ENCODE peak calls at places on chromosomes 12 and 14, in five cellular contexts. L is IMR-90, P is heart left ventricle, J is PC-9, W is psoas muscle. A is an unnamed sample. For H3K4me1, the result is how much of the 10 kb centered on the place peaks cover.

GRCh38 chr14:66010695-66011094 is 475.5 kb upstream of the CCDC196 start:
- DNase-seq in L (no peak), P (no peak), J (no peak), W (no peak), A (no peak)

GRCh38 chr12:94114166-94114565 is 34.2 kb upstream of the PLXNC1 start:
- DNase-seq in L (no peak), P (no peak), J (no peak), W (no peak), A (no peak)

GRCh38 chr12:125633686-125634085 is 568.5 kb downstream of the AACS start:
- DNase-seq in L (no peak), P (no peak), J (no peak), W (no peak), A (no peak)

GRCh38 chr12:58346032-58346632 is 404.8 kb downstream of the ATP23 start:
- DNase-seq in L (peak), P (no peak), J (no peak), W (no peak), A (no peak)

GRCh38 chr14:88195676-88196075 is 127.4 kb downstream of the KCNK10 start:
- DNase-seq in L (no peak), P (no peak), J (no peak), W (no peak), A (no peak)

GRCh38 chr12:66467932-66468331 is 165.6 kb downstream of the HELB start:
- DNase-seq in L (peak), P (no peak), J (no peak), W (no peak), A (no peak)

GRCh38 chr12:105951732-105952131 is 187.0 kb downstream of the NUAK1 start:
- DNase-seq in L (no peak), P (no peak), J (no peak), W (no peak), A (no peak)

GRCh38 chr12:19856389-19856788 is 417.1 kb downstream of the AEBP2 start:
- DNase-seq in L (peak), P (no peak), J (no peak), W (no peak), A (no peak)

GRCh38 chr12:52260351-52261210 is 13.9 kb upstream of the KRT86 start:
- DNase-seq in L (peak), P (no peak), J (no peak), W (no peak), A (no peak)

GRCh38 chr12:52258335-52258901 is 16.0 kb upstream of the KRT86 start:
- DNase-seq in L (no peak), P (no peak), J (no peak), W (no peak), A (peak)

GRCh38 chr14:52025310-52025709 is 36.0 kb downstream of the RTRAF start:
- DNase-seq in L (peak), P (no peak), J (no peak), W (no peak), A (no peak)

GRCh38 chr12:63276537-63277365 is 125.8 kb upstream of the AVPR1A start:
- DNase-seq in L (peak), P (no peak), J (no peak), W (no peak), A (no peak)

GRCh38 chr12:25558566-25558965 is 5.5 kb upstream of the LMNTD1 start:
- DNase-seq in L (peak), P (no peak), J (no peak), W (no peak), A (no peak)

GRCh38 chr14:29529418-29529817 is 398.2 kb downstream of the PRKD1 start:
- DNase-seq in L (peak), P (no peak), J (no peak), W (no peak), A (no peak)

GRCh38 chr12:632102-632696 is 31.0 kb downstream of the NINJ2 start:
- DNase-seq in L (peak), P (peak), J (peak), W (peak), A (no peak)

GRCh38 chr14:88551094-88551870 is 3.5 kb downstream of the PTPN21 start:
- DNase-seq in L (peak), P (peak), J (peak), W (peak), A (peak)

GRCh38 chr12:644818-645552 is 18.3 kb downstream of the NINJ2 start:
- DNase-seq in L (no peak), P (peak), J (no peak), W (no peak), A (peak)

GRCh38 chr12:4006743-4007142 is 133.5 kb upstream of the PARP11 start:
- DNase-seq in L (no peak), P (no peak), J (no peak), W (no peak), A (no peak)

GRCh38 chr14:59358105-59358504 is 107.1 kb downstream of the GPR135 start:
- DNase-seq in L (peak), P (peak), J (peak), W (peak), A (peak)

GRCh38 chr12:116152268-116152667 is 125.2 kb downstream of the MED13L start:
- DNase-seq in L (peak), P (no peak), J (no peak), W (no peak), A (no peak)

GRCh38 chr12:113862570-113863454 is 103.3 kb downstream of the RBM19 start:
- DNase-seq in L (peak), P (no peak), J (no peak), W (no peak), A (no peak)

GRCh38 chr14:84825481-84825880 is 704.5 kb upstream of the FLRT2 start:
- DNase-seq in L (peak), P (no peak), J (no peak), W (no peak), A (no peak)

GRCh38 chr14:78196323-78196722 is 26.1 kb downstream of the NRXN3 start:
- DNase-seq in L (no peak), P (no peak), J (no peak), W (no peak), A (no peak)

GRCh38 chr14:99468836-99469592 is 11.6 kb downstream of the SETD3 start:
- DNase-seq in L (peak), P (no peak), J (no peak), W (no peak), A (no peak)

GRCh38 chr12:6963016-6963731 is 7.3 kb downstream of the PHB2 start:
- DNase-seq in L (no peak), P (no peak), J (peak), W (peak), A (peak)
- H3K4me3 ChIP-seq in L (no peak), P (no peak), J (peak), W (no peak), A (no peak)

GRCh38 chr14:90398841-90399540 is 2.2 kb downstream of the CALM1 start:
- DNase-seq in L (no peak), P (no peak), J (no peak), W (no peak), A (no peak)

GRCh38 chr14:90396342-90397339 is at the start of gene CALM1:
- DNase-seq in L (peak), P (peak), J (peak), W (peak), A (peak)

GRCh38 chr14:90397401-90398314 is 829 bp downstream of the CALM1 start:
- DNase-seq in L (peak), P (peak), J (no peak), W (peak), A (peak)

GRCh38 chr14:90399541-90400444 is 3.0 kb downstream of the CALM1 start:
- DNase-seq in L (peak), P (peak), J (peak), W (peak), A (peak)

DNA sequence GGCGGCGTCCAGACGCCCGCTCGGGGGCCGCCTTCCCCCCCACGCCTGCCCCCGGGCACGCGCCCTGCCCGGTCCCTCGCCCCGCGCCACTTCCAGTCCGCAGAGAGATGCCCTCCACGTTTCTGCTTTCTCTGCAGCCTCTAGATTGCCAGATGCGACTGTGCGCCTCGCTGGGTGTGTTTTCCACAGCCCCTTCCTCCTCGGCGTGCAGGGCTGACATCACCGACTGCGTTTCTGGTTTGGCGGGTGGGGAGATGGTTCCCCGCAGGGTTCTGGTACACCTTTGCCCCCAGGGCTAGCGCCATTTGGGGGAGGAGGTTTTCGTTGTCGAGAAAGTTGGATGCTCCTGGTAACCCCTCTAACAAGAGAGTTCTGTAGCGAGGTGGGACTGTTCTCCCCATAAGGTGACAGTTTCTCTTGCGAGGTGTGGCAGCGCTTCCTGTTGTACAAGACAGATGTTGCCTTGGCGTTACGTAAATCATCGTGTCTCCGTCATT is 1.5 kb downstream of the CALM1 start:
- DNase-seq in L (no peak), P (peak), J (no peak), W (no peak), A (peak)
- TF ChIP-seq CTCF in L (no peak), P (no peak), J (no peak), W (no peak), A (no peak)

DNA sequence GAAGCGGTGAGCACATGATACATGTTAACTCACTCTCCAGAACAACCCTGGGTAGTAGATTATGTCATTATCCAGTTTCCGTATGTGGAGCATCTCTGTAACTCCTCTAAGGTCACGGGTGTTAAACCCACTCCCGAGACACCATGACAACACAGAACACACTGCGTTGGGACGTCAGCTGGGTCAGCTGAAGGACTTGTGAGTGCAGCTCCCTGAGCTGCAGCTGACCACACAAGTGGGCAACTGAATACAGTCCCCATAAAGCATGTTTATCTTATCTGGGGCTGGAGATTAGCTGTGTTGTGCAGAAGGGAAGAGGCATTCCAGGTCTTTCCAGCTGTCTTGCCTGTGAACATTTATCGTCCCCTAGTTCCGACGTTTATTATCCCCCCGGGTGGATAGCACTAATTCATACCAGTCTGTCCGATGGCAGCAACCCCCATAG is 211.5 kb downstream of the CHST11 start:
- DNase-seq in L (peak), P (peak), J (no peak), W (no peak), A (no peak)
- H3K4me1 ChIP-seq in L (under half), P (half or more), J (half or more), W (under half), A (under half)

DNA sequence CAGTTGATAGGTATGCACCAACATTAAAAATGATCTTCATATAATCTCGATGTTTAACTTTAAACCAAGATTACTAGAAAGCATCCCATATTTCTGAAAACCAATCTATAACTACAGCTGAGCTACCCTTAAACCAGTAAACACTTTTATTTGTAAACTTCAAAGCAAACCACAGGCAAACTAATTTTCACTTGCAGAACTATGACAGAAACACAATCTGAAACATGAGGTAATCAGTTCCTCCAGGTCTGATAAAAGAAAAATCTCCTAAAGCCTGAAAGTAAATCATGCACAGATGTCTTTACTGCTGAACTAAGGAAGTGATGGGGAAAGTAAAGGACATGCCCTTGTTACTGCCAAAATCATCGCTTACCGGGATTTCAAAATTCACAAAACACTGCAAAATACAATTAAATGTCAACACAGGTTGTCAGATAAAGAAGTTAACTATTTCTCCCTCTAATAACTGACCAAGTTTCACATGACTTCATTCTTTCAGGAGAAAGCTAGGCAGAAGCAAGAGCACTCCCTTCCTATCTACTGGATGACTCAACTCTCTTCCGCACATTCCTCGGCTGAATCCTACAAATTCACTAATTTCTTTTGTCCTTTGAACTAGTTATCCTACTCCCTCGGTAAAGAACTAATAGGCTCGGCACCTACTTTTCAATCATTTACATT is 1.5 kb downstream of the EEA1 start:
- DNase-seq in L (peak), P (no peak), J (peak), W (no peak), A (no peak)
- H3K4me3 ChIP-seq in L (peak), P (peak), J (peak), W (peak), A (peak)

GRCh38 chr14:31420319-31421081 is at the start of gene HEATR5A:
- DNase-seq in L (peak), P (peak), J (peak), W (peak), A (peak)
- TF ChIP-seq CTCF in L (peak), P (no peak), J (no peak), W (peak), A (no peak)

DNA sequence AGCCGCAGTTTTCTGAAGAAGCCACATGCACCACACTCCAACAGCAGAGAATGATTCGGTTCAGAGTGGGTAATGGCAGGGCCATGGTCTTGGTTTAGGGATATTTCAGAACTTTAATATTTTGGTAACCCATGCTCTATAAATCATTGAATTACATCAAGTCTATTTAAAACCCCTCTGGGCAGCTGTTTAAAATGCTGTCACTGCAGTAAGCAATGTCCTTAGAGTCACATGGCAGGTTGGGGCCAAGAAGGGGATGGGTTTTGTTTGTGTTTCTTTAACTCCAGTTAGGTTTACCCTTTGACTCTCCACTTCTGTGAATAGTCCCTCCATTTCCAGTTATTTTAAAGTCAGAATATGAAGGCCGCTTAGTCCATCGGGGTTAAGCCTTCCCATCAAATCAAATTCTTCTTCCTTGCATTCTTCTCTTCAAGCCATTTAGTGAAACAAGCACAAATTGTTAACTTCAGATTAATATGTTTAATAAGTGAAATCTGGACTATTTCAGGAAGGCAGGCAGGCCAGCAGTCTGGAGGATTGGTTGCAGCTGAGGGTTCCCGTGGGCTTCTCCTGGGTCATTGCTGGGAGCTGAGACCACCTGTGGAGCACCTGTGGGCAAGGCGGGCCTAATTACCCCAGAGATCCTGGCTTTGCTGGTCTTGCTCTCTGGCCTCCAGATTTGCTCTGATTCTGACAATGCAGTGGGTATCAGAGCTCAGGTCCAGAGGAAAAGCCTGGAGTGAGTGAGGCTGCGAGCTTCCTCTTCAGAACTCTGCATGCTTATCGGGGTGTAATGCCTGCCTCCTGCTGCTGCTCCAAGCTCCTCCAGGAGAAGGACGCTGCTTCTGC is 94.1 kb downstream of the TMEM30B start:
- DNase-seq in L (no peak), P (no peak), J (no peak), W (no peak), A (no peak)
- H3K4me1 ChIP-seq in L (under half), P (under half), J (under half), W (under half), A (under half)

DNA sequence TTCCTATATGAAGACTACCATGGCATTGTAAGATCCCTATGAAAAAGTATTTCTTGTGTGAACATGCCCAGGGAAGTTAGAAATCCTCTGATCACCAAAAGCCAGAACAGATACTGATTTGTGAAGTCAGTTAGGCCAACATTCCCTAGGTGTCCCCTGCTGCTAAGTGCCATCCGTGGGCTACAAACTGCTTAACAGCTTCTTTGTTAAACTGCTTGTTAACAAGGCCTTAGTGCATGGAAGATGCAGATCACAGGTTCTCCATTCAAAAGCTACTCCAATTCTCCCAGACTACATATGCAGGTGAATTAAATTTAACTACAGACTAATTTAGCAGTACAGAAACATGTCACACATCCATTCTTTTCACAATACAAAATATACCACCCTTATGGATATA is 108.2 kb downstream of the PRICKLE1 start:
- DNase-seq in L (no peak), P (no peak), J (no peak), W (no peak), A (no peak)
- H3K4me3 ChIP-seq in L (peak), P (no peak), J (no peak), W (no peak), A (no peak)